ENCODE peak calls at places on chromosomes 13 and 19, in eight cellular contexts. L is IMR-90, F is breast epithelium, S is colonic mucosa, K is OCI-LY7, R is uterus, Z is kidney epithelial cell, J is RWPE2. A is an unnamed sample. For H3K36me3, the result is how much of the 10 kb centered on the place peaks cover.

GRCh38 chr19:49342291-49342721 is 7.1 kb downstream of the CD37 start:
- DNase-seq in L (no peak), F (no peak), S (no peak), K (no peak), R (peak), Z (no peak), J (peak), A (peak)

GRCh38 chr13:105395041-105395440 is 1140.4 kb downstream of the EFNB2 start:
- DNase-seq in L (peak), F (no peak), S (no peak), K (no peak), R (no peak), Z (no peak), J (no peak), A (no peak)

GRCh38 chr13:98622926-98623325 is 46.0 kb upstream of the STK24 start:
- DNase-seq in L (no peak), F (no peak), S (no peak), K (no peak), R (no peak), Z (no peak), J (no peak), A (no peak)

GRCh38 chr19:19321143-19321577 is 531 bp downstream of the MAU2 start:
- DNase-seq in L (no peak), F (no peak), S (peak), K (peak), R (no peak), Z (no peak), J (no peak), A (no peak)

GRCh38 chr19:48933382-48933932 is at the start of gene DHDH:
- DNase-seq in L (peak), F (peak), S (peak), K (peak), R (peak), Z (peak), J (peak), A (peak)

GRCh38 chr13:75783906-75784485 is 147.9 kb downstream of the LMO7 start:
- DNase-seq in L (no peak), F (no peak), S (no peak), K (no peak), R (no peak), Z (no peak), J (no peak), A (no peak)

GRCh38 chr13:75473472-75473871 is 8.5 kb downstream of the TBC1D4 start:
- DNase-seq in L (no peak), F (no peak), S (no peak), K (no peak), R (no peak), Z (no peak), J (no peak), A (no peak)

GRCh38 chr13:105363747-105364177 is 1171.7 kb downstream of the EFNB2 start:
- DNase-seq in L (no peak), F (no peak), S (no peak), K (no peak), R (no peak), Z (no peak), J (no peak), A (no peak)

GRCh38 chr13:51158923-51159322 is 47.8 kb upstream of the C13orf42 start:
- DNase-seq in L (no peak), F (no peak), S (no peak), K (no peak), R (no peak), Z (no peak), J (no peak), A (no peak)

GRCh38 chr13:102599451-102600012 is 2.7 kb downstream of the TPP2 start:
- DNase-seq in L (no peak), F (no peak), S (no peak), K (no peak), R (no peak), Z (no peak), J (no peak), A (no peak)

GRCh38 chr19:41427647-41428480 is 690 bp upstream of the B3GNT8 start:
- DNase-seq in L (no peak), F (peak), S (peak), K (no peak), R (peak), Z (no peak), J (no peak), A (peak)

GRCh38 chr13:97257800-97258799 is 36.0 kb downstream of the MBNL2 start:
- DNase-seq in L (peak), F (no peak), S (no peak), K (no peak), R (peak), Z (peak), J (no peak), A (no peak)

GRCh38 chr19:3981736-3982681 is 3.3 kb downstream of the EEF2 start:
- DNase-seq in L (no peak), F (no peak), S (no peak), K (no peak), R (no peak), Z (no peak), J (no peak), A (no peak)

GRCh38 chr13:105462981-105463380 is 1072.5 kb downstream of the EFNB2 start:
- DNase-seq in L (peak), F (no peak), S (no peak), K (no peak), R (no peak), Z (no peak), J (no peak), A (no peak)

GRCh38 chr13:89163081-89163480 is 1491.9 kb downstream of the SLITRK5 start:
- DNase-seq in L (no peak), F (no peak), S (no peak), K (no peak), R (no peak), Z (no peak), J (no peak), A (no peak)

GRCh38 chr13:98997738-98998641 is 20.1 kb upstream of the DOCK9 start:
- DNase-seq in L (no peak), F (no peak), S (no peak), K (no peak), R (no peak), Z (peak), J (peak), A (no peak)

GRCh38 chr13:31794452-31794851 is 55.1 kb downstream of the RXFP2 start:
- DNase-seq in L (no peak), F (no peak), S (no peak), K (no peak), R (no peak), Z (no peak), J (no peak), A (no peak)

GRCh38 chr19:1942078-1942933 is 1.3 kb downstream of the CSNK1G2 start:
- DNase-seq in L (peak), F (peak), S (peak), K (peak), R (peak), Z (no peak), J (no peak), A (peak)

GRCh38 chr13:43128504-43128929 is 105.1 kb downstream of the DNAJC15 start:
- DNase-seq in L (no peak), F (no peak), S (no peak), K (peak), R (peak), Z (no peak), J (no peak), A (no peak)

GRCh38 chr13:57557979-57558529 is 73.5 kb upstream of the PCDH17 start:
- DNase-seq in L (no peak), F (no peak), S (no peak), K (peak), R (no peak), Z (no peak), J (no peak), A (no peak)

GRCh38 chr13:19664481-19665230 is 31.2 kb downstream of the MPHOSPH8 start:
- DNase-seq in L (no peak), F (no peak), S (no peak), K (no peak), R (no peak), Z (no peak), J (no peak), A (no peak)

GRCh38 chr13:19663416-19663979 is 30.0 kb downstream of the MPHOSPH8 start:
- DNase-seq in L (no peak), F (no peak), S (no peak), K (no peak), R (no peak), Z (no peak), J (no peak), A (no peak)

GRCh38 chr13:19658831-19659230 is 25.4 kb downstream of the MPHOSPH8 start:
- DNase-seq in L (no peak), F (no peak), S (no peak), K (no peak), R (no peak), Z (no peak), J (no peak), A (no peak)

GRCh38 chr13:19661126-19661525 is 27.7 kb downstream of the MPHOSPH8 start:
- DNase-seq in L (no peak), F (no peak), S (no peak), K (no peak), R (no peak), Z (no peak), J (no peak), A (no peak)

DNA sequence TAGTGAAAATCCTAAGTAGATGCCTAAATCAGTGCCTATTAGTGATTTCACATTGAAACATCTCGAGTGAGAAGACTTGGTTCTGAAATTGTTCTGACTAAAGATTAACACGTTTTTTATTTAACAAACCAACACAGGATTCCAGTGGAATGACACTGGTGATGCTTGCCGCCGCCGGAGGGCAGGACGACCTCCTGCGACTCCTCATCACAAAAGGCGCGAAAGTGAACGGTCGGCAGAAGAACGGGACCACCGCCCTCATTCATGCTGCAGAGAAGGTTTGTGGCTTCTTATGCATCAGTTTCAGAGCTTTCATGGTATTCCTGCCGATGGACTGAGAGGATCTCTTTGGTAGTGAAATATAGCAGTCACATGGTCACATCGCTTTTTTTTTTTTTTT is 28.1 kb downstream of the MPHOSPH8 start:
- DNase-seq in L (no peak), F (no peak), S (no peak), K (no peak), R (no peak), Z (no peak), J (no peak), A (no peak)
- H3K36me3 ChIP-seq in L (under half), F (under half), S (under half), K (half or more), R (under half), Z (under half), J (under half), A (under half)

GRCh38 chr13:23748109-23748508 is 141.1 kb downstream of the MIPEP start:
- DNase-seq in L (peak), F (no peak), S (no peak), K (no peak), R (no peak), Z (no peak), J (no peak), A (no peak)
- TF ChIP-seq CTCF in L (no peak), F (no peak), S (no peak), K (no peak), R (no peak), Z (no peak), J (no peak), A (no peak)

GRCh38 chr19:27635401-27635800 is 1577.5 kb downstream of the UQCRFS1 start:
- DNase-seq in L (no peak), F (no peak), S (no peak), K (no peak), R (no peak), Z (no peak), J (no peak), A (no peak)
- H3K36me3 ChIP-seq in L (under half), F (under half), S (under half), K (under half), R (under half), Z (under half), J (under half), A (under half)

GRCh38 chr19:15125232-15126067 is 18.2 kb downstream of the SYDE1 start:
- DNase-seq in L (peak), F (peak), S (peak), K (peak), R (peak), Z (peak), J (peak), A (peak)
- TF ChIP-seq CTCF in L (no peak), F (no peak), S (no peak), K (peak), R (peak), Z (peak), J (peak), A (no peak)

GRCh38 chr19:47756627-47756929 is 11.2 kb downstream of the NOP53 start:
- DNase-seq in L (no peak), F (no peak), S (no peak), K (no peak), R (no peak), Z (no peak), J (no peak), A (no peak)

GRCh38 chr19:47755065-47755761 is 9.9 kb downstream of the NOP53 start:
- DNase-seq in L (no peak), F (no peak), S (no peak), K (no peak), R (no peak), Z (no peak), J (no peak), A (no peak)

GRCh38 chr19:47752440-47753211 is 7.3 kb downstream of the NOP53 start:
- DNase-seq in L (no peak), F (no peak), S (no peak), K (no peak), R (no peak), Z (no peak), J (no peak), A (no peak)

GRCh38 chr19:47755762-47756626 is 10.6 kb downstream of the NOP53 start:
- DNase-seq in L (no peak), F (no peak), S (no peak), K (no peak), R (no peak), Z (no peak), J (no peak), A (no peak)

GRCh38 chr19:47754206-47755064 is 9.1 kb downstream of the NOP53 start:
- DNase-seq in L (no peak), F (no peak), S (no peak), K (no peak), R (no peak), Z (no peak), J (no peak), A (no peak)
- H3K36me3 ChIP-seq in L (half or more), F (under half), S (under half), K (half or more), R (under half), Z (under half), J (half or more), A (under half)

GRCh38 chr19:39497850-39498261 is 891 bp upstream of the DLL3 start:
- DNase-seq in L (peak), F (no peak), S (peak), K (peak), R (no peak), Z (no peak), J (no peak), A (no peak)
- TF ChIP-seq CTCF in L (peak), F (no peak), S (peak), K (peak), R (peak), Z (peak), J (peak), A (no peak)

DNA sequence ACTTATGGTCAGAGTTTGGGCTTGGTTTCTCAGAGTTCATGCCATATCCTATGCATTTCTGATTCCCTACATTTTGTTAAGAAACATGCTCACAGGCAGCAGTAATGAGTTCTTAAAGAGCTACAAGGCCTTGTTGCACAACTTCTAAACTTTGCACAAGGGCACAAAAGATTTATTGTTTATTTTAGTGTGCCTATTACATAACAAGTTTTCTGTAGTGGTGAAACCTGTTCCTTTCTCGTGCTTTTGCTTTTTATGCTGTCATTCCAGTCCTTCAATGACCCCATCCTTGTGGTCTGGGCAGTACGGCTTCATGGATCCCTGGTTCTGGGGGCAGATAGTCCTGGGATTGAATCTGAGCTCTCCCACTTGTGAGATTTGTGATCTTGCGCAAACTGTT is 17.8 kb downstream of the ZNF507 start:
- DNase-seq in L (peak), F (no peak), S (no peak), K (no peak), R (no peak), Z (no peak), J (no peak), A (no peak)
- H3K36me3 ChIP-seq in L (under half), F (under half), S (under half), K (half or more), R (under half), Z (under half), J (half or more), A (under half)

GRCh38 chr19:33408116-33408515 is 34.6 kb downstream of the CEBPG start:
- DNase-seq in L (no peak), F (no peak), S (no peak), K (no peak), R (no peak), Z (no peak), J (no peak), A (no peak)

GRCh38 chr19:33407140-33407551 is 33.6 kb downstream of the CEBPG start:
- DNase-seq in L (no peak), F (no peak), S (no peak), K (no peak), R (no peak), Z (no peak), J (peak), A (peak)

GRCh38 chr19:33405491-33406461 is 32.3 kb downstream of the CEBPG start:
- DNase-seq in L (no peak), F (no peak), S (no peak), K (no peak), R (peak), Z (no peak), J (peak), A (peak)

GRCh38 chr19:33407716-33408115 is 34.2 kb downstream of the CEBPG start:
- DNase-seq in L (no peak), F (no peak), S (no peak), K (no peak), R (no peak), Z (no peak), J (peak), A (no peak)

GRCh38 chr19:33406521-33407139 is 33.1 kb downstream of the CEBPG start:
- DNase-seq in L (peak), F (no peak), S (peak), K (peak), R (peak), Z (no peak), J (peak), A (peak)
- TF ChIP-seq CTCF in L (peak), F (peak), S (peak), K (peak), R (peak), Z (peak), J (peak), A (peak)

GRCh38 chr13:46340631-46341111 is 46.4 kb downstream of the RUBCNL start:
- DNase-seq in L (no peak), F (no peak), S (no peak), K (no peak), R (no peak), Z (no peak), J (no peak), A (no peak)

GRCh38 chr13:46343279-46343949 is 43.6 kb downstream of the RUBCNL start:
- DNase-seq in L (no peak), F (no peak), S (no peak), K (no peak), R (no peak), Z (no peak), J (no peak), A (no peak)

GRCh38 chr13:46342538-46342937 is 44.5 kb downstream of the RUBCNL start:
- DNase-seq in L (no peak), F (no peak), S (no peak), K (no peak), R (no peak), Z (no peak), J (no peak), A (no peak)

GRCh38 chr13:46339035-46339666 is 47.9 kb downstream of the RUBCNL start:
- DNase-seq in L (peak), F (no peak), S (no peak), K (no peak), R (no peak), Z (peak), J (no peak), A (peak)

GRCh38 chr13:46341112-46341711 is 45.8 kb downstream of the RUBCNL start:
- DNase-seq in L (peak), F (no peak), S (no peak), K (peak), R (no peak), Z (peak), J (no peak), A (no peak)
- H3K36me3 ChIP-seq in L (under half), F (under half), S (under half), K (half or more), R (under half), Z (under half), J (under half), A (under half)

DNA sequence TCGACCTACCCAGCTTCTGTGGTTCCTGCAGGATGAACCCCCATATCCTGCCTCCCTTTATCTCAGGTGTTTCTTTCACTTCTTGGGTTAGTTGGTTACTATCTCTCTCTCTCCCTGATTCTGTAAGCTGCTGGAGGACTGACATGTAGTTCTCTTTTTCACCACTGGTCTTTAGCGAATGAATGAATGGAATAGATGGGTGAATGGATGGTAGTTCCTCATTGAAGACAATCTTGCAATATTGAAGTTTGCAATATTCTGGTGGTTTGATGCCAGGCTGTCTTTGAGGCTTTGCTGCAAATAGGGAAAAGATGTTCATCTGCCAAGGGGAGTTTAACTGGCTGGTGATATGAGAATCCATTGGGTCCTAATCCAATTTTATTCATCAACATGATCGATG is 120.2 kb downstream of the UBL3 start:
- DNase-seq in L (no peak), F (no peak), S (no peak), K (no peak), R (no peak), Z (no peak), J (no peak), A (no peak)
- TF ChIP-seq CTCF in L (no peak), F (no peak), S (no peak), K (peak), R (no peak), Z (no peak), J (no peak), A (no peak)